ENCODE peak calls at places on chromosome 2, in five cellular contexts. H is fibroblast of pulmonary artery, X is HepG2, G is astrocyte of the spinal cord, Z is endothelial cell. B is an unnamed sample.

GRCh38 chr2:166032361-166032760 is 78.8 kb upstream of the TTC21B start:
- DNase-seq in G (no peak), H (peak), X (no peak), Z (no peak), B (no peak)

GRCh38 chr2:17592731-17593409 is 52.4 kb downstream of the VSNL1 start:
- DNase-seq in Z (no peak), G (no peak), X (peak), H (no peak), B (no peak)

GRCh38 chr2:30115141-30115980 is 31.4 kb upstream of the YPEL5 start:
- DNase-seq in G (peak), H (peak), X (peak), Z (peak), B (no peak)

GRCh38 chr2:45699032-45699658 is 47.7 kb downstream of the PRKCE start:
- DNase-seq in H (peak), X (no peak), G (peak), Z (no peak), B (peak)

GRCh38 chr2:46984642-46985476 is 69.3 kb upstream of the MCFD2 start:
- DNase-seq in H (peak), X (no peak), G (peak), Z (no peak), B (peak)

GRCh38 chr2:133266075-133266925 is 302.0 kb downstream of the NCKAP5 start:
- DNase-seq in G (peak), Z (peak), H (no peak), X (no peak), B (no peak)

GRCh38 chr2:64288932-64289655 is 144.9 kb upstream of the PELI1 start:
- DNase-seq in H (no peak), X (no peak), Z (no peak), G (no peak), B (no peak)

GRCh38 chr2:208501217-208501616 is 94.6 kb downstream of the PTH2R start:
- DNase-seq in X (peak), G (no peak), Z (no peak), H (no peak), B (no peak)

GRCh38 chr2:162798407-162798806 is 40.2 kb downstream of the KCNH7 start:
- DNase-seq in H (no peak), Z (no peak), G (no peak), X (no peak), B (no peak)

GRCh38 chr2:162795312-162795711 is 43.3 kb downstream of the KCNH7 start:
- DNase-seq in Z (no peak), X (peak), G (no peak), H (no peak), B (no peak)
- TF ChIP-seq CTCF in Z (no peak), X (peak), G (peak), H (no peak), B (no peak)

GRCh38 chr2:20050712-20051517 is 513 bp downstream of the LAPTM4A start:
- DNase-seq in G (peak), X (peak), Z (peak), H (peak), B (no peak)
- TF ChIP-seq CTCF in G (peak), X (peak), Z (no peak), H (peak), B (peak)

GRCh38 chr2:215900865-215901264 is 112.5 kb downstream of the MREG start:
- DNase-seq in X (no peak), G (no peak), Z (no peak), H (no peak), B (no peak)
- TF ChIP-seq CTCF in X (no peak), G (no peak), Z (no peak), H (no peak), B (no peak)

GRCh38 chr2:188065386-188065785 is 226.3 kb upstream of the GULP1 start:
- DNase-seq in Z (no peak), H (no peak), G (no peak), X (no peak), B (no peak)
- TF ChIP-seq CTCF in Z (no peak), H (no peak), G (no peak), X (peak), B (no peak)

GRCh38 chr2:223311889-223312288 is 259.9 kb downstream of the KCNE4 start:
- DNase-seq in H (no peak), G (no peak), Z (no peak), X (no peak), B (no peak)

GRCh38 chr2:223306371-223306770 is 254.4 kb downstream of the KCNE4 start:
- DNase-seq in X (peak), H (peak), G (peak), Z (peak), B (no peak)
- TF ChIP-seq CTCF in X (peak), H (peak), G (peak), Z (peak), B (peak)